ENCODE peak calls at places on chromosomes 4 and X, in seven cellular contexts. G is cardiac fibroblast, V is right cardiac atrium, L is AG09309, I is retinal pigment epithelial cell, Q is GM12865, K is uterus. H is an unnamed sample.

GRCh38 chr4:33696066-33696465 is 2548.2 kb downstream of the ARAP2 start:
- DNase-seq in L (no peak), Q (no peak), G (peak), V (no peak), K (no peak), I (no peak), H (no peak)

GRCh38 chrX:13250831-13251612 is 68.8 kb downstream of the ATXN3L start:
- DNase-seq in I (no peak), G (peak), K (peak), V (no peak), L (peak), Q (no peak), H (no peak)

GRCh38 chr4:39820186-39820585 is 122.2 kb downstream of the UBE2K start:
- DNase-seq in V (no peak), I (no peak), G (no peak), K (no peak), L (no peak), Q (no peak), H (no peak)

GRCh38 chrX:80808854-80809493 is 703 bp downstream of the BRWD3 start:
- DNase-seq in G (peak), Q (peak), V (peak), I (no peak), K (peak), L (no peak), H (peak)

GRCh38 chrX:109847257-109848187 is 114.5 kb upstream of the ACSL4 start:
- DNase-seq in L (peak), Q (no peak), K (peak), G (peak), I (peak), V (no peak), H (no peak)

GRCh38 chrX:45515262-45516215 is 314.9 kb upstream of the DIPK2B start:
- DNase-seq in I (peak), G (peak), Q (peak), L (peak), V (peak), K (peak), H (no peak)

GRCh38 chrX:104270212-104270611 is 15.5 kb upstream of the ESX1 start:
- DNase-seq in G (no peak), L (no peak), Q (no peak), V (no peak), K (no peak), I (no peak), H (no peak)

GRCh38 chr4:83010111-83010521 is 507 bp downstream of the LIN54 start:
- DNase-seq in L (no peak), I (no peak), Q (peak), V (no peak), K (no peak), G (peak), H (no peak)

GRCh38 chr4:76611611-76612010 is 176.6 kb downstream of the SHROOM3 start:
- DNase-seq in I (no peak), L (no peak), Q (no peak), K (no peak), G (no peak), V (peak), H (peak)

GRCh38 chr4:127732623-127733199 is 2.5 kb downstream of the SLC25A31 start:
- DNase-seq in Q (peak), G (peak), V (no peak), L (peak), I (peak), K (no peak), H (no peak)

GRCh38 chr4:101277661-101278060 is 69.7 kb downstream of the PPP3CA start:
- DNase-seq in Q (no peak), G (peak), L (peak), V (no peak), K (no peak), I (peak), H (no peak)

GRCh38 chr4:150389896-150390530 is 191.9 kb upstream of the MAB21L2 start:
- DNase-seq in K (no peak), I (no peak), G (peak), V (no peak), L (no peak), Q (no peak), H (no peak)

GRCh38 chr4:72312032-72312650 is 256.9 kb downstream of the ADAMTS3 start:
- DNase-seq in L (peak), V (peak), Q (peak), I (peak), G (peak), K (peak), H (no peak)

GRCh38 chr4:173095022-173095421 is 73.6 kb upstream of the GALNT7 start:
- DNase-seq in G (no peak), Q (no peak), V (no peak), I (no peak), K (no peak), L (no peak), H (no peak)

GRCh38 chrX:57227691-57228090 is 58.8 kb upstream of the FAAH2 start:
- DNase-seq in K (no peak), I (no peak), V (no peak), L (no peak), G (no peak), Q (no peak), H (no peak)

GRCh38 chrX:7263961-7264360 is 116.0 kb upstream of the PUDP start:
- DNase-seq in G (no peak), I (no peak), V (no peak), Q (no peak), L (peak), K (no peak), H (no peak)

GRCh38 chr4:75858721-75859120 is 43.5 kb downstream of the PPEF2 start:
- DNase-seq in V (no peak), K (no peak), G (no peak), Q (no peak), I (no peak), L (no peak), H (no peak)

GRCh38 chr4:16225996-16226815 is at the start of gene TAPT1:
- DNase-seq in K (peak), L (no peak), I (no peak), V (peak), Q (peak), G (peak), H (peak)

GRCh38 chrX:131322646-131323045 is 33.5 kb upstream of the IGSF1 start:
- DNase-seq in K (no peak), V (no peak), Q (no peak), G (no peak), I (no peak), L (no peak), H (no peak)

GRCh38 chrX:13283968-13284914 is 35.6 kb downstream of the ATXN3L start:
- DNase-seq in L (peak), G (peak), Q (no peak), I (peak), K (no peak), V (no peak), H (no peak)

GRCh38 chrX:67543818-67544217 is at the start of gene AR:
- DNase-seq in K (peak), V (peak), Q (no peak), I (no peak), L (no peak), G (peak), H (no peak)

GRCh38 chr4:147773261-147774184 is 41.6 kb downstream of the ARHGAP10 start:
- DNase-seq in K (no peak), G (peak), Q (peak), L (no peak), I (no peak), V (no peak), H (no peak)

GRCh38 chrX:115226929-115227328 is 7.0 kb downstream of the LRCH2 start:
- DNase-seq in K (no peak), G (peak), L (peak), Q (peak), I (no peak), V (no peak), H (no peak)

GRCh38 chrX:6968231-6968630 is 179.3 kb upstream of the STS start:
- DNase-seq in Q (no peak), V (no peak), L (no peak), K (no peak), G (no peak), I (no peak), H (no peak)

DNA sequence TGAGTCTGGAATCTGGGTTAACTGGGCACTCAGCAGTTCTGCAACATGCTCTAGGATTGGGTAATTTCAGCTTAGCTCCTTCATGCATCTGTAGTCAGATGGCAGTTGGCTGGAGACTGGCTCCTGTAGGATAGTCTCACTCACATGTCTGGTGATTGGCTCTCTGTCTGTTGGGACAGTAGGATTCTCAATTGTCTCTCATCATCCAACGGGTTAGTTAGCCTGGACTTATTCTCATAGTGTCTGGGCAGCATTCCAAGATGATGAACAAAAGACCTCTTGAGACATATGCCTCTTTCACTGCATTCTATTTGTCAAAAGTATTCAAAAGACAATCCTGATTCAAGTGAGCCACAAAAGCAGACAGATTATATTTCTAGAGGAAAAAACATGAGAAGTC is 795.6 kb upstream of the GALNTL6 start:
- DNase-seq in K (no peak), Q (no peak), I (no peak), V (no peak), G (no peak), L (no peak), H (no peak)
- H3K4me3 ChIP-seq in K (no peak), Q (no peak), I (no peak), V (no peak), G (no peak), L (no peak), H (no peak)

GRCh38 chr4:44446191-44446590 is 2.4 kb downstream of the KCTD8 start:
- DNase-seq in G (no peak), Q (no peak), K (no peak), I (no peak), L (no peak), V (no peak), H (no peak)

GRCh38 chr4:44447563-44448504 is 775 bp downstream of the KCTD8 start:
- DNase-seq in K (peak), Q (peak), V (peak), I (no peak), G (peak), L (no peak), H (no peak)

GRCh38 chr4:44446801-44447562 is 1.6 kb downstream of the KCTD8 start:
- DNase-seq in L (no peak), Q (no peak), K (no peak), I (no peak), G (peak), V (peak), H (no peak)

GRCh38 chr4:44448548-44449443 is at the start of gene KCTD8:
- DNase-seq in V (peak), Q (peak), G (peak), K (peak), I (peak), L (peak), H (peak)
- H3K4me3 ChIP-seq in V (peak), Q (peak), G (peak), K (peak), I (peak), L (peak), H (peak)

GRCh38 chr4:3510481-3510880 is 21.7 kb downstream of the LRPAP1 start:
- DNase-seq in I (no peak), K (no peak), Q (no peak), L (no peak), V (peak), G (no peak), H (no peak)

GRCh38 chr4:3513807-3514206 is 18.4 kb downstream of the LRPAP1 start:
- DNase-seq in G (no peak), V (peak), L (no peak), K (no peak), Q (no peak), I (no peak), H (no peak)

GRCh38 chr4:3511187-3511586 is 21.0 kb downstream of the LRPAP1 start:
- DNase-seq in I (no peak), V (no peak), L (no peak), K (no peak), Q (no peak), G (no peak), H (no peak)

GRCh38 chr4:3512719-3513118 is 19.5 kb downstream of the LRPAP1 start:
- DNase-seq in I (no peak), L (no peak), Q (no peak), G (no peak), K (no peak), V (peak), H (no peak)

GRCh38 chr4:3512279-3512678 is 19.9 kb downstream of the LRPAP1 start:
- DNase-seq in I (no peak), K (no peak), G (no peak), V (peak), L (no peak), Q (no peak), H (no peak)
- H3K4me3 ChIP-seq in I (no peak), K (no peak), G (no peak), V (no peak), L (no peak), Q (no peak), H (no peak)

GRCh38 chrX:70480660-70481018 is 36.0 kb downstream of the DLG3 start:
- DNase-seq in I (no peak), Q (no peak), K (peak), G (peak), L (no peak), V (peak), H (no peak)
- H3K4me3 ChIP-seq in I (no peak), Q (no peak), K (no peak), G (no peak), L (peak), V (peak), H (no peak)

DNA sequence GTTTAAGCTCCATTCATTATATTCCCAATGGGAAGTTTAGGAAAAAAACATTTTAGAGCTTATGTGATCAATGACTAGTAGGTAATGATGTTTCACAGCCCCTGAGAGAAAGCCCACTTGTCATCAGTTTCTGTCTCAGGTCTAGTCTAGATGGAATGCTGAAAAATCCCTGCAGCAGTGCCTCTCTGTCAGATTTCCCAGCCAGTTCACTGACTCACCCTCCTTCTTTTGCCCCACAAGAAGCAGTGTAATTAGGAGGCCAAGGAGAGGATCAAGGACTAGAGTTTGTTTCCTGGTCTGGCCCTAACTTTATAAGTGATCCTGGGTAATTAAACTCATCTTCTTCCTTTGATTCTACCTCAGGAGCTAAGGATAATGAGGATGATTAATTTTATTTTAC is 118.7 kb upstream of the ANXA3 start:
- DNase-seq in G (peak), Q (no peak), V (no peak), I (peak), L (no peak), K (no peak), H (no peak)
- H3K4me3 ChIP-seq in G (no peak), Q (no peak), V (no peak), I (no peak), L (no peak), K (no peak), H (no peak)

GRCh38 chrX:20527458-20528099 is 260.9 kb upstream of the RPS6KA3 start:
- DNase-seq in V (peak), G (peak), L (no peak), K (no peak), I (no peak), Q (no peak), H (no peak)
- H3K4me3 ChIP-seq in V (no peak), G (no peak), L (no peak), K (no peak), I (no peak), Q (no peak), H (no peak)

H was measured in Peyer's patch.